ENCODE peak calls at places on chromosomes 1 and 21, in four cellular contexts. One of them, this sample, is unnamed.

GRCh38 chr1:201721131-201722049 is 107.6 kb upstream of the IPO9 start:
- DNase-seq in fibroblast of lung: peak; percentile 65
- DNase-seq in OCI-LY7: no peak
- DNase-seq in brain microvascular endothelial cell: peak; percentile 57
- DNase-seq in this sample: no peak

GRCh38 chr21:33936221-33937038 is 20.8 kb upstream of the ATP5PO start:
- DNase-seq in fibroblast of lung: no peak
- DNase-seq in OCI-LY7: no peak
- DNase-seq in brain microvascular endothelial cell: no peak
- DNase-seq in this sample: no peak

GRCh38 chr1:30014031-30014430 is 709.4 kb downstream of the MATN1 start:
- DNase-seq in fibroblast of lung: no peak
- DNase-seq in OCI-LY7: no peak
- DNase-seq in brain microvascular endothelial cell: no peak
- DNase-seq in this sample: no peak

GRCh38 chr1:50955116-50955515 is 5.0 kb downstream of the FAF1 start:
- DNase-seq in fibroblast of lung: no peak
- DNase-seq in OCI-LY7: no peak
- DNase-seq in brain microvascular endothelial cell: no peak
- DNase-seq in this sample: no peak

GRCh38 chr21:35208810-35209517 is 159.9 kb upstream of the RUNX1 start:
- DNase-seq in fibroblast of lung: peak; percentile 90
- DNase-seq in OCI-LY7: no peak
- DNase-seq in brain microvascular endothelial cell: no peak
- DNase-seq in this sample: no peak

GRCh38 chr1:200629876-200630514 is 9.4 kb upstream of the KIF14 start:
- DNase-seq in fibroblast of lung: no peak
- DNase-seq in OCI-LY7: no peak
- DNase-seq in brain microvascular endothelial cell: no peak
- DNase-seq in this sample: no peak

GRCh38 chr1:192402571-192402970 is 85.8 kb downstream of the RGS21 start:
- DNase-seq in fibroblast of lung: no peak
- DNase-seq in OCI-LY7: no peak
- DNase-seq in brain microvascular endothelial cell: no peak
- DNase-seq in this sample: no peak

GRCh38 chr1:29256979-29257804 is 20.9 kb downstream of the PTPRU start:
- DNase-seq in fibroblast of lung: peak; percentile 48
- DNase-seq in OCI-LY7: no peak
- DNase-seq in brain microvascular endothelial cell: peak; percentile 53
- DNase-seq in this sample: no peak

GRCh38 chr1:85259866-85260345 is 444 bp upstream of the C1orf52 start:
- DNase-seq in fibroblast of lung: peak; percentile 66
- DNase-seq in OCI-LY7: no peak
- DNase-seq in brain microvascular endothelial cell: peak; percentile 29
- DNase-seq in this sample: no peak

GRCh38 chr1:8204823-8205222 is 113.1 kb upstream of the SLC45A1 start:
- DNase-seq in fibroblast of lung: no peak
- DNase-seq in OCI-LY7: no peak
- DNase-seq in brain microvascular endothelial cell: no peak
- DNase-seq in this sample: no peak

GRCh38 chr21:29334717-29335428 is 36.2 kb downstream of the BACH1 start:
- DNase-seq in fibroblast of lung: peak; percentile 93
- DNase-seq in OCI-LY7: no peak
- DNase-seq in brain microvascular endothelial cell: peak; percentile 90
- DNase-seq in this sample: no peak

GRCh38 chr1:110682898-110683297 is 8.2 kb upstream of the KCNA3 start:
- DNase-seq in fibroblast of lung: peak; percentile 20
- DNase-seq in OCI-LY7: no peak
- DNase-seq in brain microvascular endothelial cell: no peak
- DNase-seq in this sample: no peak

GRCh38 chr1:89615676-89616598 is 17.0 kb upstream of the LRRC8C start:
- DNase-seq in fibroblast of lung: no peak
- DNase-seq in OCI-LY7: peak; percentile 51
- DNase-seq in brain microvascular endothelial cell: no peak
- DNase-seq in this sample: peak; percentile 53

GRCh38 chr1:39412892-39413291 is 78.5 kb upstream of the BMP8A start:
- DNase-seq in fibroblast of lung: no peak
- DNase-seq in OCI-LY7: no peak
- DNase-seq in brain microvascular endothelial cell: no peak
- DNase-seq in this sample: no peak

GRCh38 chr1:8113257-8114220 is 87.4 kb upstream of the ERRFI1 start:
- DNase-seq in fibroblast of lung: no peak
- DNase-seq in OCI-LY7: no peak
- DNase-seq in brain microvascular endothelial cell: no peak
- DNase-seq in this sample: no peak

GRCh38 chr1:206608108-206608698 is 4.1 kb downstream of the EIF2D start:
- DNase-seq in fibroblast of lung: peak; percentile 41
- DNase-seq in OCI-LY7: peak; percentile 60
- DNase-seq in brain microvascular endothelial cell: peak; percentile 19
- DNase-seq in this sample: no peak

GRCh38 chr1:43921022-43921421 is 12.6 kb upstream of the ARTN start:
- DNase-seq in fibroblast of lung: no peak
- DNase-seq in OCI-LY7: no peak
- DNase-seq in brain microvascular endothelial cell: no peak
- DNase-seq in this sample: no peak

GRCh38 chr1:234542211-234542850 is 63.4 kb upstream of the TARBP1 start:
- DNase-seq in fibroblast of lung: no peak
- DNase-seq in OCI-LY7: no peak
- DNase-seq in brain microvascular endothelial cell: no peak
- DNase-seq in this sample: no peak

GRCh38 chr1:234539666-234540403 is 60.9 kb upstream of the TARBP1 start:
- DNase-seq in fibroblast of lung: no peak
- DNase-seq in OCI-LY7: no peak
- DNase-seq in brain microvascular endothelial cell: no peak
- DNase-seq in this sample: no peak

GRCh38 chr1:234540404-234540762 is 61.4 kb upstream of the TARBP1 start:
- DNase-seq in fibroblast of lung: no peak
- DNase-seq in OCI-LY7: no peak
- DNase-seq in brain microvascular endothelial cell: no peak
- DNase-seq in this sample: no peak

GRCh38 chr1:234543442-234544093 is 64.6 kb upstream of the TARBP1 start:
- DNase-seq in fibroblast of lung: no peak
- DNase-seq in OCI-LY7: no peak
- DNase-seq in brain microvascular endothelial cell: no peak
- DNase-seq in this sample: no peak

DNA sequence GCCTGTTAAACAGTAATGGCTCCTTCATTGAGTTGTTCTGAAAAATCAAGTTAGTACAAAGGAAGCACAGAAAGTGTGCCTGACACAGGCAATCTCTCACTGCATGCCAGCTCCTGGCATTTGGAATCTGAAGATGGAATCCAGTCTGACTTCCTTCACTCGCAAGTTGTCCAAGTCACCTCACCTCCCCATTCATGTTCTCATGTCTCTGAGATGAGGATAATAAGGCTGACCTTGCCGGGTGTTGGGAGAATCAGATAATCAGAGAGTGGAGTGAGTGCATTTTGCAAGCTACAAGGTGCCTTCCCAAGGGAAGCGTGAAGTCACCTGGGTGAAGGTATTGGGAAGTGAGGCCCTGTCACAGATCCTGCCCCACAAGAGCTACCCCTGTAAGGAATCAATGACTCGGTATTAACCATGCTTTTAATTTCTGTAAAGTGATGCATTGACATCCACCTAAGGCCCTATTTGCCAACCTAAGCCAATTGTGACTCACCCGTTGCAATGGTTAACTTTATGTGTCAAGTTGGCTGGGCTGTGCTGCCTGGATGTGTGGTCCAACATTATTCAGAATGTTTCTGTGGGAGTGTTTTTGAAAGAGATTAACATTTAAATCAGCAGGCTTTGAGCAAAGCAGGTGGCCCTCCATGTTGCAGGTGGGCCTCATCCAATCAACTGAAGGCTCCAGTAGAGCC is 62.4 kb upstream of the TARBP1 start:
- DNase-seq in fibroblast of lung: peak; percentile 53
- DNase-seq in OCI-LY7: no peak
- DNase-seq in brain microvascular endothelial cell: no peak
- DNase-seq in this sample: peak; percentile 48
- H3K27ac ChIP-seq in fibroblast of lung: no peak overlapping the region
- H3K27ac ChIP-seq in OCI-LY7: no peak overlapping the region
- H3K27ac ChIP-seq in brain microvascular endothelial cell: no peak overlapping the region
- H3K27ac ChIP-seq in this sample: peak overlapping the region; percentile 99

DNA sequence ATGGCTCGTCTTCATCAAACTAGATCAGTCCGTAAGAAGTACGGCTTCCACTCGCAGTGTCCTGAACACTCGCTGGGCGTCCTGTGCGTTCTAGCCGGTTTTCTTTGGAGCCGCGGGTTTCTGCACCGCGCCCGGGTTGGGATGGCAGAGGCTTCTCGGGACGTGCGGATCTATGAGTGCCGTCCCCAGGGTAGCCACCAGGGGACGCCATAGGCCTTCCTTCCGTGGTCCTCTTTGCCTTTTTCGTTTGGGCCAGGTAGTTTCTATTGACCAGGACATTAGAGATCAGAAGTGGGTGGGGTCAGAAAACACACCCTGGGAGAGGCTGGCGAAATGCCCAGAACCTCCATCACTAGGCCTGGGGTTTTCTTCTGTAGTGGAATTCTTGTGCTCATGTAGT is 273.8 kb downstream of the FAM72C start:
- DNase-seq in fibroblast of lung: peak; percentile 3
- DNase-seq in OCI-LY7: peak; percentile 7
- DNase-seq in brain microvascular endothelial cell: no peak
- DNase-seq in this sample: peak; percentile 20
- TF ChIP-seq CTCF in fibroblast of lung: peak; percentile 43
- TF ChIP-seq CTCF in OCI-LY7: peak; percentile 69
- TF ChIP-seq CTCF in brain microvascular endothelial cell: peak; percentile 45
- TF ChIP-seq CTCF in this sample: peak; percentile 30

GRCh38 chr1:226133504-226134123 is 52.9 kb downstream of the ACBD3 start:
- DNase-seq in fibroblast of lung: no peak
- DNase-seq in OCI-LY7: no peak
- DNase-seq in brain microvascular endothelial cell: no peak
- DNase-seq in this sample: no peak

GRCh38 chr1:226135709-226136108 is 50.8 kb downstream of the ACBD3 start:
- DNase-seq in fibroblast of lung: no peak
- DNase-seq in OCI-LY7: no peak
- DNase-seq in brain microvascular endothelial cell: no peak
- DNase-seq in this sample: no peak

GRCh38 chr1:226135059-226135651 is 51.4 kb downstream of the ACBD3 start:
- DNase-seq in fibroblast of lung: no peak
- DNase-seq in OCI-LY7: no peak
- DNase-seq in brain microvascular endothelial cell: no peak
- DNase-seq in this sample: no peak

GRCh38 chr1:226132731-226133503 is 53.6 kb downstream of the ACBD3 start:
- DNase-seq in fibroblast of lung: no peak
- DNase-seq in OCI-LY7: no peak
- DNase-seq in brain microvascular endothelial cell: no peak
- DNase-seq in this sample: peak; percentile 37

GRCh38 chr1:226134170-226135058 is 52.1 kb downstream of the ACBD3 start:
- DNase-seq in fibroblast of lung: no peak
- DNase-seq in OCI-LY7: no peak
- DNase-seq in brain microvascular endothelial cell: no peak
- DNase-seq in this sample: no peak
- H3K27ac ChIP-seq in fibroblast of lung: no peak overlapping the region
- H3K27ac ChIP-seq in OCI-LY7: no peak overlapping the region
- H3K27ac ChIP-seq in brain microvascular endothelial cell: no peak overlapping the region
- H3K27ac ChIP-seq in this sample: peak overlapping the region; percentile 39

DNA sequence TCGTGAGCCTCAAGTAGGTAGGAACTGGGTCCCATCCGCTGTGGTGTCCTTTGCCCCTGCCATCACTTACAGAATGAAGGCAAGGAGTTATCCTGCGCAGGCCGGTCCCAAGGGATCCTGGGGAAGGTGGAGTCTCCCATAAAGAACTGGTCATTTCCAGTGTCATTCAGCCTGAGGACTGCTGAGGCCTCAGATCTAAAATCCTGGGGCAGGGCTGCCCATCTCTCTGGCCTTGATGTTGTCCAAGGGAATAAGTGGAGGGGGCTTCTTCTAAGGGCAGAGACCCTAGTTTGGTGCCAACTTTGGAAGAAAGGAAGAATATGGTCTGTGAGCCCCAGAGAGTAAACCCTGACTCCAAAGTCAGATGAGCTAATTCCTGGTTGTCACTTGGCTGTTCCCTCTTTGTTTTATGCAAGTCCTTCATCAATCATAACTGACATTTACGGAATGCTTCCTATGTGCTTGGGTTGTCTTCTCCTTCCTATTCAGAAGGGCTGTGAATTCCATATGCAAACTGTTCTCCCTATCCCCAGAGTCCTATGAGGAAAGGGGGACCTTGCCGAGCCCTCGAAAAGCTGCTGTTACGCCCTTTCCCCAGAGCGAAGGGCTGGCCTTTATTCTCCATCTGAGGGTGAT is 6.9 kb downstream of the IFI6 start:
- DNase-seq in fibroblast of lung: no peak
- DNase-seq in OCI-LY7: no peak
- DNase-seq in brain microvascular endothelial cell: no peak
- DNase-seq in this sample: no peak
- TF ChIP-seq CTCF in fibroblast of lung: no peak
- TF ChIP-seq CTCF in OCI-LY7: no peak
- TF ChIP-seq CTCF in brain microvascular endothelial cell: no peak
- TF ChIP-seq CTCF in this sample: no peak

GRCh38 chr1:56415258-56415657 is 164.1 kb downstream of the PLPP3 start:
- DNase-seq in fibroblast of lung: no peak
- DNase-seq in OCI-LY7: no peak
- DNase-seq in brain microvascular endothelial cell: no peak
- DNase-seq in this sample: no peak

GRCh38 chr1:56416385-56416972 is 162.9 kb downstream of the PLPP3 start:
- DNase-seq in fibroblast of lung: no peak
- DNase-seq in OCI-LY7: no peak
- DNase-seq in brain microvascular endothelial cell: no peak
- DNase-seq in this sample: no peak

GRCh38 chr1:56417636-56418035 is 161.7 kb downstream of the PLPP3 start:
- DNase-seq in fibroblast of lung: peak; percentile 29
- DNase-seq in OCI-LY7: no peak
- DNase-seq in brain microvascular endothelial cell: no peak
- DNase-seq in this sample: no peak

GRCh38 chr1:56415720-56416119 is 163.6 kb downstream of the PLPP3 start:
- DNase-seq in fibroblast of lung: no peak
- DNase-seq in OCI-LY7: no peak
- DNase-seq in brain microvascular endothelial cell: no peak
- DNase-seq in this sample: no peak

GRCh38 chr1:56418047-56418680 is 161.2 kb downstream of the PLPP3 start:
- DNase-seq in fibroblast of lung: no peak
- DNase-seq in OCI-LY7: no peak
- DNase-seq in brain microvascular endothelial cell: no peak
- DNase-seq in this sample: no peak
- H3K27ac ChIP-seq in fibroblast of lung: no peak overlapping the region
- H3K27ac ChIP-seq in OCI-LY7: no peak overlapping the region
- H3K27ac ChIP-seq in brain microvascular endothelial cell: no peak overlapping the region
- H3K27ac ChIP-seq in this sample: no peak overlapping the region